ENCODE peak calls at places on chromosome 12, in eight cellular contexts. U is activated effector memory CD4-positive, alpha-beta T cell treated with anti-CD3 and anti-CD28 coated beads, Interleukin-2, amount 50 U/mL, for 16 hours; G is HCEC 1CT; B is activated naive CD8-positive, alpha-beta T cell treated with anti-CD3 and anti-CD28 coated beads, Interleukin-2, amount 50 U/mL, for 24 hours; L is coronary artery; Z is HuH-7; V is fibroblast of lung; F is NCI-H446 treated with DMSO at 0.1 percent for 48 hours. Q is an unnamed sample.

GRCh38 chr12:25017336-25017735 is 68.4 kb upstream of the BCAT1 start:
- DNase-seq in U (no peak), G (peak), B (no peak), L (no peak), Z (no peak), V (no peak), F (no peak), Q (no peak)

GRCh38 chr12:93879476-93880376 is 202.6 kb downstream of the CRADD start:
- DNase-seq in U (no peak), G (peak), B (no peak), L (no peak), Z (no peak), V (peak), F (peak), Q (no peak)

GRCh38 chr12:75476076-75476475 is 4.5 kb upstream of the GLIPR1 start:
- DNase-seq in U (no peak), G (no peak), B (peak), L (no peak), Z (no peak), V (no peak), F (no peak), Q (peak)

GRCh38 chr12:108629824-108630476 is 3.7 kb downstream of the SELPLG start:
- DNase-seq in U (peak), G (peak), B (peak), L (no peak), Z (no peak), V (peak), F (no peak), Q (peak)

GRCh38 chr12:93466625-93467350 is 526 bp upstream of the MRPL42 start:
- DNase-seq in U (no peak), G (no peak), B (no peak), L (no peak), Z (no peak), V (no peak), F (no peak), Q (peak)

GRCh38 chr12:10721654-10722501 is 1.2 kb downstream of the YBX3 start:
- DNase-seq in U (peak), G (peak), B (peak), L (peak), Z (peak), V (peak), F (peak), Q (peak)

GRCh38 chr12:30764251-30764650 is 9.5 kb upstream of the CAPRIN2 start:
- DNase-seq in U (no peak), G (no peak), B (no peak), L (no peak), Z (no peak), V (no peak), F (no peak), Q (no peak)

GRCh38 chr12:84982888-84983287 is 53.2 kb downstream of the TSPAN19 start:
- DNase-seq in U (no peak), G (no peak), B (no peak), L (no peak), Z (no peak), V (no peak), F (no peak), Q (no peak)

GRCh38 chr12:119412811-119413794 is 78.6 kb downstream of the CCDC60 start:
- DNase-seq in U (peak), G (peak), B (peak), L (peak), Z (peak), V (peak), F (peak), Q (peak)

GRCh38 chr12:106106129-106106566 is 32.6 kb downstream of the NUAK1 start:
- DNase-seq in U (no peak), G (no peak), B (no peak), L (no peak), Z (no peak), V (no peak), F (no peak), Q (no peak)

GRCh38 chr12:71732357-71732712 is 22.3 kb upstream of the RAB21 start:
- DNase-seq in U (no peak), G (no peak), B (no peak), L (no peak), Z (no peak), V (no peak), F (no peak), Q (no peak)

GRCh38 chr12:96194901-96195844 is 998 bp downstream of the ELK3 start:
- DNase-seq in U (peak), G (peak), B (peak), L (peak), Z (peak), V (peak), F (no peak), Q (peak)

GRCh38 chr12:63967781-63968180 is 123.3 kb downstream of the SRGAP1 start:
- DNase-seq in U (no peak), G (peak), B (no peak), L (no peak), Z (no peak), V (no peak), F (no peak), Q (no peak)

GRCh38 chr12:87813476-87814234 is 215.5 kb downstream of the C12orf50 start:
- DNase-seq in U (no peak), G (peak), B (no peak), L (no peak), Z (no peak), V (peak), F (no peak), Q (no peak)

GRCh38 chr12:64528616-64529015 is 76.7 kb downstream of the TBK1 start:
- DNase-seq in U (no peak), G (no peak), B (no peak), L (no peak), Z (no peak), V (no peak), F (no peak), Q (no peak)

GRCh38 chr12:128267246-128267622 is 264 bp downstream of the TMEM132C start:
- DNase-seq in U (no peak), G (no peak), B (no peak), L (no peak), Z (no peak), V (no peak), F (no peak), Q (no peak)

GRCh38 chr12:38154096-38155019 is 162.2 kb upstream of the ALG10B start:
- DNase-seq in U (peak), G (no peak), B (no peak), L (no peak), Z (no peak), V (no peak), F (no peak), Q (no peak)

GRCh38 chr12:110246690-110247339 is 34.2 kb upstream of the ATP2A2 start:
- DNase-seq in U (no peak), G (no peak), B (no peak), L (no peak), Z (no peak), V (no peak), F (no peak), Q (no peak)

GRCh38 chr12:53750812-53751335 is 905 bp downstream of the CISTR start:
- DNase-seq in U (peak), G (no peak), B (no peak), L (no peak), Z (no peak), V (no peak), F (no peak), Q (no peak)

GRCh38 chr12:84117190-84117589 is 795.4 kb downstream of the SLC6A15 start:
- DNase-seq in U (no peak), G (no peak), B (no peak), L (no peak), Z (no peak), V (no peak), F (no peak), Q (no peak)

GRCh38 chr12:42730286-42730685 is 140.7 kb upstream of the PRICKLE1 start:
- DNase-seq in U (no peak), G (no peak), B (no peak), L (no peak), Z (no peak), V (no peak), F (peak), Q (no peak)

GRCh38 chr12:47718531-47718930 is 6.8 kb downstream of the ENDOU start:
- DNase-seq in U (no peak), G (no peak), B (no peak), L (no peak), Z (no peak), V (no peak), F (no peak), Q (no peak)

GRCh38 chr12:67794151-67794550 is 145.6 kb downstream of the DYRK2 start:
- DNase-seq in U (no peak), G (peak), B (no peak), L (no peak), Z (no peak), V (peak), F (no peak), Q (no peak)

GRCh38 chr12:90839340-90839739 is 115.6 kb downstream of the CCER1 start:
- DNase-seq in U (no peak), G (peak), B (no peak), L (no peak), Z (no peak), V (no peak), F (no peak), Q (no peak)

GRCh38 chr12:90974286-90974685 is 19.3 kb upstream of the CCER1 start:
- DNase-seq in U (no peak), G (peak), B (no peak), L (no peak), Z (no peak), V (no peak), F (no peak), Q (no peak)